ENCODE peak calls at places on chromosomes 2 and 18, in seven cellular contexts. U, O, Q, I, P, H and W are unnamed samples.

GRCh38 chr2:176187306-176188217 is 906 bp upstream of the HOXD1 start:
- DNase-seq in P (no peak), Q (no peak), I (peak), U (no peak), H (peak), O (no peak), W (no peak)

GRCh38 chr18:3726241-3726951 is 276.4 kb downstream of the TGIF1 start:
- DNase-seq in H (no peak), P (no peak), Q (no peak), I (no peak), O (no peak), U (no peak), W (no peak)

GRCh38 chr18:10320848-10321247 is 133.6 kb upstream of the APCDD1 start:
- DNase-seq in I (no peak), O (peak), U (no peak), H (no peak), Q (peak), P (no peak), W (no peak)

GRCh38 chr2:20128506-20129319 is 77.3 kb upstream of the LAPTM4A start:
- DNase-seq in O (no peak), U (no peak), H (no peak), I (no peak), Q (no peak), P (no peak), W (no peak)

GRCh38 chr2:128547667-128548066 is 229.0 kb upstream of the HS6ST1 start:
- DNase-seq in O (no peak), I (no peak), Q (no peak), P (no peak), H (no peak), U (no peak), W (no peak)

GRCh38 chr2:73359915-73360697 is 25.5 kb upstream of the ALMS1 start:
- DNase-seq in U (no peak), P (no peak), H (no peak), O (no peak), Q (no peak), I (no peak), W (no peak)

GRCh38 chr18:45505497-45506206 is 109.6 kb upstream of the SLC14A2 start:
- DNase-seq in P (no peak), H (no peak), I (no peak), U (no peak), Q (no peak), O (no peak), W (no peak)

GRCh38 chr2:176115883-176116813 is at the start of gene HOXD10:
- DNase-seq in H (no peak), Q (no peak), O (no peak), I (no peak), U (peak), P (no peak), W (no peak)

GRCh38 chr2:186339716-186340115 is 146.3 kb upstream of the ZC3H15 start:
- DNase-seq in U (no peak), O (no peak), Q (no peak), I (no peak), H (no peak), P (no peak), W (no peak)

GRCh38 chr2:88698498-88699233 is 7.2 kb downstream of the RPIA start:
- DNase-seq in Q (no peak), P (no peak), I (no peak), U (peak), H (no peak), O (peak), W (no peak)

GRCh38 chr2:223976635-223977226 is 19.5 kb downstream of the MRPL44 start:
- DNase-seq in H (no peak), I (no peak), O (no peak), Q (no peak), P (no peak), U (no peak), W (no peak)

GRCh38 chr2:227504700-227505099 is 32.7 kb downstream of the AGFG1 start:
- DNase-seq in P (no peak), H (no peak), Q (no peak), U (no peak), I (no peak), O (no peak), W (no peak)
- TF ChIP-seq POLR2A in P (no peak), H (no peak), Q (no peak), U (no peak), I (no peak), O (no peak), W (no peak)

GRCh38 chr2:1744446-1745170 is at the start of gene PXDN:
- DNase-seq in O (no peak), H (no peak), U (peak), I (no peak), Q (no peak), P (no peak), W (no peak)
- TF ChIP-seq POLR2A in O (no peak), H (no peak), U (peak), I (no peak), Q (peak), P (peak), W (no peak)

GRCh38 chr2:122481244-122481622 is 725.8 kb downstream of the TSN start:
- DNase-seq in Q (no peak), U (no peak), I (no peak), H (no peak), P (no peak), O (no peak), W (no peak)
- TF ChIP-seq POLR2A in Q (no peak), U (no peak), I (no peak), H (no peak), P (no peak), O (no peak), W (no peak)

DNA sequence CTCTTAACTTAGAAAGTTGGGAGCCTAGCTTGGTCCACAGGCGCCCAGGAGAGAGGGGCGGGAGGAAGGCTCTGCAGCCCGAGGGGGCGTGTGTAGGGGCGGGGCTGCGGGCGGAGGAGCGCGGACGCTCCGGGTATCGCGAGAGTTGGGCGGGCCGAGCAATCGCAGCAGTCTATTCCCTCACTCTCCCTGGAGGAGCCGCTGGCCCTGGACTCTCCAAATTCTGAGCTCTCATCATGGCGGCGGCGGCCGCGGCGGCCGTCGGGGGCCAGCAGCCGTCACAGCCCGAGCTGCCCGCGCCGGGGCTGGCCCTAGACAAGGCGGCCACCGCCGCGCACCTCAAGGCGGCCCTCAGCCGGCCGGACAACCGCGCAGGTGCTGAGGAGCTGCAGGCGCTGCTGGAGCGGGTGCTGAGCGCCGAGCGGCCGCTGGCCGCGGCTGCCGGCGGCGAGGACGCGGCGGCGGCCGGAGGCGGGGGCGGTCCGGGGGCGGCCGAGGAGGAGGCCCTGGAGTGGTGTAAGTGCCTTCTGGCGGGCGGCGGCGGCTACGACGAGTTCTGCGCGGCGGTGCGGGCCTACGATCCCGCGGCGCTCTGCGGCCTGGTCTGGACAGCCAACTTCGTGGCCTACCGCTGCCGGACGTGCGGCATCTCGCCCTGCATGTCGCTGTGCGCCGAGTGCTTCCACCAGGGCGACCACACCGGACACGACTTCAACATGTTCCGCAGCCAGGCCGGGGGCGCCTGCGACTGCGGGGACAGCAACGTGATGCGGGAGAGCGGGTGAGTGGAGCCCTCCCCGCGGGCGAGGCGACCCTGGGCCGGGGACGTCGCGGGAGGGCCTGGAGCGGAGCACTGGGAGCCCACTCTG is at the start of gene UBR3:
- DNase-seq in U (peak), O (peak), Q (peak), I (peak), H (peak), P (peak), W (peak)
- TF ChIP-seq POLR2A in U (peak), O (peak), Q (peak), I (peak), H (peak), P (peak), W (peak)

DNA sequence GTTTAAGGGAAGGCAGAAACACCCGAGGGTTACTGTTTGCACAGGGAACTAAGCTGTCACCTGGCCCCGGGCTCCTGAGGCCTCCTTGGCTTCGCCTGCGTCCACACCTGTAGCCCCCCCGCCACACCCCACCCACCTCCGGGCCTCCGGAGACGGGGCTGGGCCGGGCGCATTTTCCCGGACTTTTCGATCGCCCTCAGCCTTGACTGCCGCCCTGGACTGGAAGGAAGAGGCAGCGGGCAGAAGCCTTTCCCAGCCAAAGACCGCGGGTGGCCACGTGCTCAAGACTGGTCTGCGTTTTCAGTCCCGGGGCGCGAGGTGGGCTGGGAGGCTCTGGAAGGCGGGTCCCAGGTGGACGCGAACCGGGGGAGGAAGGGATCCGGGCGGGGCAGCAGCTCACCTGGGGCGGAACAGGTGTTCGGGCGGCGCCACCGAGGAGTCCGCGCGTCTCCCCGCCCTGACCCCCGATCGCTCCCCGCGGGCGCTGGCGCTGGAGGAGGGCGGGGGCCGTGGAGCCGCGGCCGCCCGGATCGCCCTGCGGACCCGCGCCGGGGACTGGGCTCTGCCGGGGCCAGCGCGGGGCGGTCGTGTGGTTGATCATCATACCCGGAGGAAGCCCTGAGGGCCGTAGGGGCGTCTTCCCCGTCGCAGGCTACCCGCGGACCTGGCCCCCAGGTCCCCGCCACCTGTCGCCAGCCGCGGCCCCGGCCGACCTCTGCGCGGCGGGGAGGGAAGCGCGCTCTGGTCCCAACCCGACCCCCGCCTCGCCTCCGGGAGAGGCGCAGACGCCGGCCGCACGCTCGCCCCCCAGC is 3.2 kb downstream of the ID2 start:
- DNase-seq in O (peak), Q (peak), U (peak), H (no peak), I (peak), P (no peak), W (no peak)
- TF ChIP-seq POLR2A in O (no peak), Q (peak), U (no peak), H (peak), I (no peak), P (no peak), W (peak)